ENCODE peak calls at places on chromosome 11, in four cellular contexts. Z is brain microvascular endothelial cell, N is pancreas, J is GM20000. I is an unnamed sample.

GRCh38 chr11:57477507-57478189 is 17.3 kb downstream of the RTN4RL2 start:
- DNase-seq in Z (no peak), N (peak; percentile 85), J (no peak), I (no peak)

GRCh38 chr11:90823446-90823845 is 600.6 kb upstream of the CHORDC1 start:
- DNase-seq in Z (no peak), N (no peak), J (no peak), I (no peak)

GRCh38 chr11:46489668-46490560 is 98.3 kb upstream of the CHRM4 start:
- DNase-seq in Z (peak; percentile 55), N (no peak), J (peak; percentile 53), I (peak; percentile 55)

GRCh38 chr11:120128392-120129172 is 9.3 kb downstream of the TRIM29 start:
- DNase-seq in Z (no peak), N (no peak), J (no peak), I (peak; percentile 56)

GRCh38 chr11:9858822-9859221 is 194.9 kb downstream of the SWAP70 start:
- DNase-seq in Z (no peak), N (no peak), J (no peak), I (no peak)

GRCh38 chr11:27514558-27514957 is 8.0 kb upstream of the LIN7C start:
- DNase-seq in Z (no peak), N (no peak), J (no peak), I (no peak)

GRCh38 chr11:61779666-61780525 is 12.5 kb downstream of the TMEM258 start:
- DNase-seq in Z (no peak), N (no peak), J (no peak), I (no peak)

GRCh38 chr11:76214186-76214585 is 7.9 kb upstream of the WNT11 start:
- DNase-seq in Z (no peak), N (no peak), J (no peak), I (no peak)

GRCh38 chr11:130464289-130464812 is 15.9 kb downstream of the ADAMTS15 start:
- DNase-seq in Z (no peak), N (no peak), J (no peak), I (no peak)

GRCh38 chr11:110952150-110952549 is 239.9 kb upstream of the ARHGAP20 start:
- DNase-seq in Z (no peak), N (no peak), J (no peak), I (no peak)

GRCh38 chr11:127070808-127071207 is 70.2 kb upstream of the KIRREL3 start:
- DNase-seq in Z (no peak), N (no peak), J (no peak), I (no peak)

GRCh38 chr11:61045271-61045670 is 57.0 kb upstream of the CD5 start:
- DNase-seq in Z (no peak), N (no peak), J (no peak), I (no peak)

GRCh38 chr11:103892603-103893002 is 143.8 kb upstream of the DDI1 start:
- DNase-seq in Z (peak; percentile 81), N (no peak), J (no peak), I (no peak)

GRCh38 chr11:36090351-36091245 is 146.7 kb downstream of the LDLRAD3 start:
- DNase-seq in Z (no peak), N (no peak), J (no peak), I (no peak)

GRCh38 chr11:49208006-49208721 is at the start of gene FOLH1:
- DNase-seq in Z (no peak), N (no peak), J (peak; percentile 13), I (no peak)

GRCh38 chr11:45590743-45591142 is 74.7 kb downstream of the CHST1 start:
- DNase-seq in Z (no peak), N (no peak), J (no peak), I (no peak)

GRCh38 chr11:13030857-13031256 is 21.7 kb downstream of the RASSF10 start:
- DNase-seq in Z (no peak), N (peak; percentile 68), J (no peak), I (no peak)

GRCh38 chr11:32262367-32262766 is 171.5 kb downstream of the RCN1 start:
- DNase-seq in Z (no peak), N (no peak), J (no peak), I (no peak)

GRCh38 chr11:129277216-129277838 is 85.2 kb upstream of the ARHGAP32 start:
- DNase-seq in Z (no peak), N (no peak), J (no peak), I (no peak)

GRCh38 chr11:44493383-44493782 is 72.1 kb upstream of the CD82 start:
- DNase-seq in Z (no peak), N (no peak), J (no peak), I (no peak)

GRCh38 chr11:250740-251299 is 14.0 kb downstream of the PSMD13 start:
- DNase-seq in Z (peak; percentile 60), N (peak; percentile 50), J (peak; percentile 63), I (no peak)

GRCh38 chr11:32511926-32512325 is 71.7 kb upstream of the EIF3M start:
- DNase-seq in Z (no peak), N (no peak), J (no peak), I (no peak)

GRCh38 chr11:112516771-112517170 is 256.1 kb upstream of the PLET1 start:
- DNase-seq in Z (no peak), N (no peak), J (no peak), I (no peak)

GRCh38 chr11:29449280-29450074 is 567.4 kb downstream of the KCNA4 start:
- DNase-seq in Z (no peak), N (no peak), J (no peak), I (no peak)

GRCh38 chr11:16584569-16584968 is 153.9 kb upstream of the C11orf58 start:
- DNase-seq in Z (no peak), N (no peak), J (no peak), I (no peak)

GRCh38 chr11:11882539-11882938 is 40.8 kb downstream of the USP47 start:
- DNase-seq in Z (no peak), N (no peak), J (no peak), I (no peak)

GRCh38 chr11:19395050-19395449 is 154.3 kb upstream of the E2F8 start:
- DNase-seq in Z (no peak), N (no peak), J (no peak), I (no peak)

GRCh38 chr11:11856638-11857037 is 14.9 kb downstream of the USP47 start:
- DNase-seq in Z (no peak), N (no peak), J (no peak), I (no peak)

GRCh38 chr11:61671527-61671926 is 8.7 kb upstream of the DAGLA start:
- DNase-seq in Z (no peak), N (peak; percentile 83), J (no peak), I (no peak)

GRCh38 chr11:85137597-85137996 is 489.5 kb downstream of the DLG2 start:
- DNase-seq in Z (no peak), N (peak; percentile 7), J (no peak), I (no peak)

GRCh38 chr11:4891996-4892640 is 10.4 kb downstream of the OR51T1 start:
- DNase-seq in Z (peak; percentile 76), N (no peak), J (no peak), I (no peak)

DNA sequence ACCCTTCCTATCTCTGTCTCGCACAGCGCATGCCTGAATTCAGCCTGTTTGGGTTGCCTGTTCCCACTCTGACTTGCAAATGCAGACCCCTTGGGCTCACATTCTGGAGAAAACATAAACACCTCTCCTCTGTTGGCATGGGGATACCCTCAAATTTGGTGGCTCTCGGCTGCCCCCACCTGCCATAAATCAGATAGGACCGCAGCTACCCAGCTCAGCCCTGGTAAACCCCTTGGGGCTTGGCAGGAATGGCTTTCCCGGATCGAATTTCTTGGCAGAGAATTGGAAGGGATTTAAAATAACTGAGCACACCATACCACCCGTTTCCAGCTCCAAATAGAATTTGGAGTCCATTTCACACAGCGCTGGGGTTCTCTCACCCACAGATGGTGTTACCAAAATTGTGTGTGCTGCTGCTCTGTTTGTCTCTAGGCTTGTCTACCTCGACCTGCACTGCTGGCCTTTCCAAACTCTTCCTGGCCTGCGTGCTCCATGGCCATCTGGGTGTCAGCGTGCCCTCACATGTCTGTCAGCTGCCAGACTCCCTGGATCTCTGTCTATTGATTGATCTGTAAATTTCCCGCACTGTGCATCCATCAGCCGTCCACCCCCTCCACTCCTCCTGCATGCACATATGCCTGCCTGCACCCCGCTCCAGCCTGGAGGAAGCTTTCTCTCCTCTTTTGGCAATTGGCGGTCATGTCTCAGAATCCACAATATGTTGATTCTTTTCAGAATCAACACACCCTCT is 134.0 kb downstream of the NTM start:
- DNase-seq in Z (no peak), N (no peak), J (no peak), I (no peak)
- TF ChIP-seq CTCF in Z (peak; percentile 41), N (no peak), J (no peak), I (no peak)

DNA sequence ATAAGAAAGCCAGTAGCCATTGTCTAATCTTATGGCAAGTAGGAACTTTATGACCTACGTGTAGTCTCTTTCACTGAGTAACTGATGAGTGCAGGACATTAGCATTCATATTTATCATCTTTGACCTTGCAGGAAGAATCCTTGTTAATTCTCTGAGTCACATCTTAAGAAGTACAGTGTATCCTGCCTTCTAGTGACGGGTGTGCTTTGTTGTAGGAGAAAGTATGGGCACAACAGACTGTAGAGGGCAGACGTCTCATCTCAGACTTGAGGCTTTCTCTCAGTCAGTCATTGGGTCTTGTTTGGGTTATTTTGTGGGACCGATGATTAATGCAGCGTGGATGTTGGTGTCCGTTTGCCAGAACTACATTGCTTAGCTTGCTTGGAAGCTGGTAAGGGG is 6.8 kb downstream of the RNF214 start:
- DNase-seq in Z (peak; percentile 95), N (no peak), J (no peak), I (peak; percentile 95)
- TF ChIP-seq CTCF in Z (peak; percentile 78), N (no peak), J (no peak), I (peak; percentile 73)

GRCh38 chr11:125423247-125423849 is 72.7 kb downstream of the FEZ1 start:
- DNase-seq in Z (no peak), N (no peak), J (peak; percentile 46), I (no peak)
- TF ChIP-seq CTCF in Z (peak; percentile 61), N (no peak), J (peak; percentile 36), I (peak; percentile 24)

DNA sequence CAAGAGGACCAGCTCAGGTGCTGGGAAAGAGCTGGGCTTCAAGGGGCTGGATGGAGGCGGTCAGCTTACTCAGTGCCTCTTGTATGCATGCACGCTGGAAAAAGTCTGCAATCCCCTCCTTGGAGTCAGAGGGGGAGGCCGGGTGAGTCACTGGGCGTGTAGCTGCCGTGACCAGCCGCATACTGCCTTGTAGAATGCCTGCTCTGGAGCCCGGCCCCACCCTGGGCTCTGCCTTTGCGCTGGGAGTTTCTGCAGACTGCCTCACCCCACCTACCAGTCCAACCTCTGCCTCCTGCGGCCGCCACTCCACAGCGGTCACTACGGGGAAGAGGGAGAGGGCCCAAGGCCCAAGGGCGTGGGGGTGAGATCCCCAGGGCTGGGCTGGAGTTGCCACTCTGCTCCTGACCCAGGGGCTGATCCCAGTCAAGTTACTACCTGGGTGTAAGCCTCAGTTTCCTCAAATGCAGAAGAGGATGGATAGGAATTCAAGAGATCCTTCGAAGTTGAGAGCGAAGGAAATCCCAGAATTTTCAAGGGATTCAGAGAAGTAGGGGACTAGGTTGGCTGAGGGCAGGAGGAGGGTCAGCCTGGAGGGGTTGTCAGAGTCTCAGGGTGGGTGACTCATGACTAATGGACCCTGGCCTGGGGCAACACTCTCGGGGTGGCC is 4.1 kb downstream of the MRGPRF start:
- DNase-seq in Z (peak; percentile 97), N (no peak), J (no peak), I (peak; percentile 89)
- TF ChIP-seq CTCF in Z (no peak), N (no peak), J (no peak), I (no peak)

I was measured in AG09309.